ENCODE peak calls at places on chromosomes 3 and 15, in nine cellular contexts. B is GM12878, H is WTC11, U is HCT116, Y is HepG2, C is SK-N-SH, G is NB4, N is A549, L is K562. I is an unnamed sample.

GRCh38 chr3:10260211-10260701 is 12.0 kb downstream of the TATDN2 start:
- DNase-seq in G (no peak), L (no peak), H (no peak), B (no peak), N (no peak), U (no peak), Y (no peak), C (no peak), I (no peak)

GRCh38 chr3:194312186-194312742 is 38.9 kb downstream of the CPN2 start:
- DNase-seq in G (no peak), L (no peak), C (no peak), N (no peak), H (no peak), B (no peak), Y (no peak), U (no peak), I (no peak)

GRCh38 chr3:43028678-43029490 is 49.8 kb downstream of the GASK1A start:
- DNase-seq in C (no peak), Y (peak), H (no peak), G (no peak), L (no peak), B (no peak), N (no peak), U (no peak), I (no peak)

GRCh38 chr3:108011616-108012015 is 79.2 kb downstream of the CD47 start:
- DNase-seq in G (no peak), Y (no peak), U (no peak), B (no peak), C (no peak), L (no peak), H (no peak), N (no peak), I (no peak)

GRCh38 chr3:154090116-154090420 is 31.1 kb upstream of the ARHGEF26 start:
- DNase-seq in C (no peak), G (no peak), Y (no peak), B (no peak), H (no peak), L (no peak), N (no peak), U (no peak), I (no peak)

GRCh38 chr3:43644443-43644842 is 22.6 kb upstream of the ANO10 start:
- DNase-seq in N (no peak), G (no peak), C (no peak), U (no peak), Y (no peak), L (no peak), H (no peak), B (no peak), I (no peak)

GRCh38 chr15:56910801-56911200 is 7.6 kb upstream of the TCF12 start:
- DNase-seq in N (no peak), Y (no peak), U (no peak), H (peak), G (no peak), B (no peak), L (no peak), C (no peak), I (no peak)

GRCh38 chr3:15511156-15511555 is 10.3 kb downstream of the COLQ start:
- DNase-seq in G (no peak), H (no peak), L (no peak), N (no peak), B (no peak), C (no peak), Y (no peak), U (no peak), I (no peak)

GRCh38 chr3:184180165-184180564 is 5.5 kb downstream of the AP2M1 start:
- DNase-seq in L (no peak), Y (no peak), U (no peak), B (no peak), C (no peak), G (no peak), H (no peak), N (no peak), I (no peak)

GRCh38 chr3:73385538-73385937 is 239.2 kb downstream of the PDZRN3 start:
- DNase-seq in N (no peak), U (no peak), C (no peak), G (no peak), Y (no peak), H (no peak), B (no peak), L (no peak), I (no peak)

GRCh38 chr3:98002717-98003116 is 30.5 kb upstream of the RIOX2 start:
- DNase-seq in U (no peak), L (no peak), N (no peak), H (no peak), Y (no peak), B (no peak), G (no peak), C (no peak), I (no peak)

GRCh38 chr3:159866201-159866746 is 122.4 kb upstream of the IL12A start:
- DNase-seq in B (no peak), N (no peak), H (no peak), C (no peak), L (no peak), Y (no peak), U (no peak), G (no peak), I (no peak)

GRCh38 chr15:79595995-79596622 is 164.0 kb downstream of the MINAR1 start:
- DNase-seq in H (peak), U (peak), Y (peak), B (peak), G (peak), N (peak), C (peak), L (peak), I (peak)

GRCh38 chr3:45105855-45106655 is 40.1 kb downstream of the CDCP1 start:
- DNase-seq in L (peak), Y (no peak), H (no peak), U (peak), B (no peak), N (no peak), G (peak), C (no peak), I (no peak)

GRCh38 chr3:32959370-32959769 is 7.9 kb downstream of the CCR4 start:
- DNase-seq in B (no peak), C (no peak), L (no peak), N (no peak), U (no peak), H (peak), G (no peak), Y (no peak), I (peak)

GRCh38 chr15:43095243-43095642 is 10.6 kb downstream of the UBR1 start:
- DNase-seq in L (no peak), Y (no peak), H (no peak), C (no peak), U (no peak), B (no peak), G (no peak), N (no peak), I (no peak)

GRCh38 chr15:43095708-43096347 is 10.0 kb downstream of the UBR1 start:
- DNase-seq in C (no peak), L (no peak), H (no peak), U (no peak), Y (no peak), G (no peak), B (no peak), N (no peak), I (no peak)

GRCh38 chr15:43094416-43095039 is 11.3 kb downstream of the UBR1 start:
- DNase-seq in Y (no peak), U (no peak), B (no peak), N (no peak), L (no peak), H (no peak), C (no peak), G (no peak), I (no peak)

GRCh38 chr15:43091859-43092258 is 14.0 kb downstream of the UBR1 start:
- DNase-seq in U (no peak), B (no peak), Y (no peak), G (no peak), L (no peak), H (no peak), N (no peak), C (no peak), I (no peak)

DNA sequence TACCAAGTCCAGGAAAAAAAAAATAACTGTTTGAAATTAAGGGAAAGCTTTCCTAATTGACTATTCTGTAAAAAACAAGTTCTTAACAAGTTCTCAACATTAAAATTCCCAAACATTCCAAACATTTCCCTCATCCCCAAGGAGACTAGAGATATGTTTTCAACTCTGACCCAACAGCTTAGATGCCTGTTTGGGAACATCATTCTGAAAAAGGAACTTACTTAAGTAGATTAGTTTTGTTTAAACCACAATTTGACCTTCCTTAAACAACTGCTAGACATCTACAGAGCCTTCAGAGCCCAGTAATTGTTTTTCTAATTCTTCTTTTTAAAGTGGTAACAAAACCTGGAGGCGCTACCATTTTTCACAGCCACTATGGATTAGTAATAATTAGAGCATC is 12.8 kb downstream of the UBR1 start:
- DNase-seq in Y (no peak), C (no peak), N (no peak), G (peak), B (no peak), H (no peak), U (no peak), L (no peak), I (no peak)
- TF ChIP-seq MAX in Y (no peak), C (no peak), N (no peak), G (no peak), B (no peak), H (no peak), U (no peak), L (no peak), I (no peak)

DNA sequence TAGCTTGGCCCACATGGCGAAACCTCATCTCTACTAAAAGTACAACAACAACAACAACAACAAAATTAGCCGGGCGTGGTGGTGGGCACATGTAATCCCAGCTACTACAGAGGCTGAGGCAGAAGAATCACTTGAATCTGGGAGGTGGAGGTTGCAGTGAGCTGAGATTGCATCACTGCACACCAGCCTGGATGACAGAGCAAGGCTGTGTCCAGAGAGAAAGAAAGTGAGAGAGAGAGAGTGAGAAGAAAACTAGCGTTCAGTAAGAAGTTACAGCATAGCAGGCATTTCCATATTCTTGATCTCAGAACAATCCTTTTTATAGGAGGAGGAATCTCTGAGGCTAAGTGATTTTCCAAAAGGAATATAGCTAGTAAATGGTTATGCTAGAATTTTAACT is 1076.1 kb downstream of the AGBL1 start:
- DNase-seq in B (no peak), G (no peak), H (no peak), N (no peak), L (no peak), U (no peak), C (no peak), Y (no peak), I (no peak)
- TF ChIP-seq MAX in B (no peak), G (no peak), H (no peak), N (no peak), L (no peak), U (no peak), C (no peak), Y (no peak), I (no peak)

GRCh38 chr3:126551839-126552687 is 6.7 kb downstream of the C3orf22 start:
- DNase-seq in N (no peak), G (no peak), C (peak), Y (no peak), H (no peak), B (no peak), L (no peak), U (no peak), I (no peak)

GRCh38 chr3:126551066-126551838 is 7.5 kb downstream of the C3orf22 start:
- DNase-seq in H (no peak), B (no peak), U (no peak), L (no peak), Y (no peak), G (no peak), C (peak), N (no peak), I (no peak)

GRCh38 chr3:126548556-126549466 is 9.9 kb downstream of the C3orf22 start:
- DNase-seq in U (no peak), H (peak), Y (no peak), N (no peak), L (no peak), G (no peak), C (peak), B (no peak), I (peak)

GRCh38 chr3:126549861-126550487 is 8.8 kb downstream of the C3orf22 start:
- DNase-seq in N (no peak), L (no peak), Y (no peak), C (peak), H (no peak), G (no peak), U (no peak), B (no peak), I (peak)

GRCh38 chr3:126550488-126551051 is 8.2 kb downstream of the C3orf22 start:
- DNase-seq in Y (no peak), B (no peak), C (peak), N (no peak), H (no peak), G (no peak), U (no peak), L (no peak), I (peak)
- TF ChIP-seq MAX in Y (no peak), B (no peak), C (no peak), N (no peak), H (no peak), G (no peak), U (no peak), L (no peak), I (no peak)

GRCh38 chr3:126347543-126348161 is 9.6 kb downstream of the KLF15 start:
- DNase-seq in C (no peak), H (peak), G (no peak), B (no peak), U (no peak), L (no peak), N (no peak), Y (no peak), I (no peak)
- TF ChIP-seq MAX in C (no peak), H (no peak), G (no peak), B (no peak), U (no peak), L (no peak), N (no peak), Y (no peak), I (no peak)

GRCh38 chr3:8556470-8556869 is 54.8 kb downstream of the LMCD1 start:
- DNase-seq in C (peak), U (no peak), N (no peak), Y (no peak), B (no peak), G (no peak), H (no peak), L (no peak), I (no peak)

GRCh38 chr3:8554725-8555621 is 53.4 kb downstream of the LMCD1 start:
- DNase-seq in L (no peak), Y (no peak), C (peak), B (no peak), H (peak), G (no peak), U (no peak), N (no peak), I (peak)

GRCh38 chr3:8557298-8557697 is 55.7 kb downstream of the LMCD1 start:
- DNase-seq in U (no peak), N (no peak), H (no peak), L (no peak), B (no peak), C (no peak), Y (no peak), G (no peak), I (no peak)

GRCh38 chr3:8553405-8553804 is 51.8 kb downstream of the LMCD1 start:
- DNase-seq in G (no peak), H (no peak), B (no peak), N (no peak), Y (no peak), L (no peak), C (no peak), U (no peak), I (no peak)

DNA sequence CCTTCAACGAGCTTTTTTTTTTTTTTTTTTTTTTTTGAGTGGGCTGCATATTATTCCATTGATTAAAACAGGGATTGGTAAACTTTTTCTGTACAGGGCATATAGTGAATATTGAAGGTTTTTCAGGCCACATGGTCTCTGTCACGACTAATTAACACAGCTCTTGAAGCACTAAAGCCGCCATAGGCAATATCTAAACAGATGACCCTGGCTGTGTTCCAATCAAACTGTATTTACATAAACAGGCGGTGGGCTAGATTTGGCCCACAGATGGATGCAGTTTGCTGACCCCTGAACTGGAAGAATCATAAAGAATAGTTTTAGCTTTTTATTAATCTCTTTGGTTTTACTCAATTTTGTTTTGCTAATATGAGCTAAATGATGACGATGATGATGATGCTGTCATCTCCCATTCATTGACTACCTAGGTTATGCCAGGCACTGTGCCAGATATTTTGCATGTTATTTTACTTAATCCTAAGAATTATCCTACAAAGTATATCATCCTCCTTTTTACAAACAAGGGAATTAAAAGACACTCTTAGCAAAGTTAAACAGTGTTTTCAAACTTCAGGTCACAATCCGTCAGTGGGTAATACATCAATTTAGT is 54.2 kb downstream of the LMCD1 start:
- DNase-seq in L (no peak), G (no peak), U (no peak), N (no peak), Y (no peak), H (no peak), B (no peak), C (peak), I (no peak)
- TF ChIP-seq MAX in L (no peak), G (no peak), U (no peak), N (no peak), Y (no peak), H (no peak), B (no peak), C (no peak), I (no peak)

DNA sequence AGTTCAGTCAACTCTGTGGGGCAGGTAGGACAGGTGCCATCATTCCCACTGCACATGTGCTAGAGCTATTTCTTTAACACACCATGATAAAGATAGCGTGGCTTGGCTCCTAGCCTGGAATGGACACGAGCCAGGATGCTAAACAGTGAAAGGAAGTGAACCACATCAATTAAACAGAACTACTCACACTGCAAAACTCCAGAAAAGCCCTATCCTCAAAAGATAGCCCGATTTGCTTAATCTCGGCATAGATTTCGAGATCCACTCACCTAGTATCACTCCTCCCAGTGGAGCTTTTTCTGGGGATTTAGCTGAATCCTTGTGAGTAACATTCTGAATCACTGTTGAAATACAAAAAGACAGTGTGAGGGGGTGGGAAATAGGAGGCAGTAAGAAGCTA is 118.0 kb downstream of the ABI3BP start:
- DNase-seq in L (no peak), G (no peak), H (no peak), C (peak), U (no peak), N (no peak), B (no peak), Y (no peak), I (no peak)
- TF ChIP-seq MAX in L (no peak), G (no peak), H (no peak), C (peak), U (no peak), N (peak), B (no peak), Y (no peak), I (no peak)